ENCODE peak calls at places on chromosome X, in six cellular contexts. W is ovary, E is stomach, Y is HepG2, T is tibial nerve, D is H1. I is an unnamed sample.

GRCh38 chrX:41475166-41475565 is 28.0 kb downstream of the NYX start:
- DNase-seq in E (no peak), D (no peak), W (no peak), T (no peak), Y (no peak), I (no peak)

GRCh38 chrX:103536071-103536470 is 16.8 kb upstream of the RAB40A start:
- DNase-seq in D (no peak), Y (no peak), W (peak), E (no peak), T (no peak), I (no peak)

GRCh38 chrX:77442728-77443127 is 4.5 kb upstream of the FGF16 start:
- DNase-seq in Y (peak), D (no peak), W (no peak), T (no peak), E (no peak), I (no peak)

GRCh38 chrX:70089575-70090297 is 27.5 kb downstream of the OTUD6A start:
- DNase-seq in E (no peak), D (no peak), Y (no peak), T (no peak), W (no peak), I (no peak)

GRCh38 chrX:47232803-47233332 is at the start of gene USP11:
- DNase-seq in E (peak), D (no peak), T (no peak), Y (peak), W (peak), I (peak)

GRCh38 chrX:3638280-3638873 is 75.1 kb downstream of the PRKX start:
- DNase-seq in T (peak), Y (peak), D (no peak), W (peak), E (peak), I (peak)

GRCh38 chrX:124726881-124727280 is 380.5 kb downstream of the SH2D1A start:
- DNase-seq in T (no peak), D (no peak), W (no peak), E (no peak), Y (no peak), I (no peak)

GRCh38 chrX:84729809-84730208 is 227.6 kb upstream of the HDX start:
- DNase-seq in D (no peak), Y (peak), T (peak), E (no peak), W (no peak), I (no peak)

GRCh38 chrX:1676866-1677265 is 62.0 kb downstream of the ASMT start:
- DNase-seq in Y (no peak), D (no peak), W (no peak), E (no peak), T (no peak), I (no peak)

GRCh38 chrX:47247206-47247998 is 14.6 kb downstream of the USP11 start:
- DNase-seq in D (no peak), W (peak), Y (no peak), T (no peak), E (no peak), I (no peak)

GRCh38 chrX:79161655-79162054 is 17.2 kb downstream of the GPR174 start:
- DNase-seq in W (no peak), D (no peak), Y (no peak), T (no peak), E (no peak), I (no peak)

GRCh38 chrX:154526901-154527675 is 11.1 kb upstream of the FAM3A start:
- DNase-seq in W (peak), Y (peak), E (peak), D (no peak), T (peak), I (peak)

GRCh38 chrX:133373366-133374079 is 41.8 kb downstream of the GPC4 start:
- DNase-seq in W (no peak), T (no peak), E (no peak), D (no peak), Y (no peak), I (peak)

GRCh38 chrX:69032601-69033000 is 132.7 kb downstream of the PJA1 start:
- DNase-seq in E (no peak), D (no peak), W (no peak), Y (no peak), T (no peak), I (no peak)

GRCh38 chrX:45596190-45596808 is 395.6 kb upstream of the DIPK2B start:
- DNase-seq in T (no peak), Y (no peak), W (no peak), D (no peak), E (no peak), I (no peak)

GRCh38 chrX:43679058-43679457 is 23.0 kb downstream of the MAOA start:
- DNase-seq in E (no peak), D (no peak), W (no peak), T (no peak), Y (no peak), I (no peak)

GRCh38 chrX:42274151-42274550 is 350.8 kb upstream of the CASK start:
- DNase-seq in T (no peak), W (no peak), D (no peak), E (no peak), Y (no peak), I (no peak)

GRCh38 chrX:129522184-129523059 is 868 bp downstream of the SMARCA1 start:
- DNase-seq in Y (peak), W (peak), D (no peak), E (peak), T (peak), I (peak)

GRCh38 chrX:519741-520140 is 110.8 kb upstream of the SHOX start:
- DNase-seq in E (no peak), D (no peak), T (no peak), W (no peak), Y (peak), I (no peak)

GRCh38 chrX:119638725-119639471 is 32.7 kb upstream of the NKRF start:
- DNase-seq in Y (no peak), E (no peak), W (no peak), T (no peak), D (no peak), I (no peak)

GRCh38 chrX:133185938-133186337 is 32.2 kb downstream of the TFDP3 start:
- DNase-seq in D (no peak), Y (peak), T (no peak), E (no peak), W (no peak), I (peak)

GRCh38 chrX:18579495-18579894 is 92.4 kb downstream of the RS1 start:
- DNase-seq in D (no peak), E (no peak), W (no peak), T (no peak), Y (no peak), I (no peak)

GRCh38 chrX:50430917-50431316 is 39.7 kb downstream of the DGKK start:
- DNase-seq in D (no peak), Y (peak), W (no peak), E (no peak), T (no peak), I (no peak)

GRCh38 chrX:13094374-13094773 is 50.0 kb upstream of the FAM9C start:
- DNase-seq in Y (no peak), D (no peak), E (no peak), W (no peak), T (no peak), I (no peak)

GRCh38 chrX:136065044-136065671 is 79.9 kb downstream of the SLC9A6 start:
- DNase-seq in D (no peak), Y (peak), W (no peak), T (peak), E (no peak), I (no peak)

GRCh38 chrX:3504916-3505315 is 158.5 kb upstream of the MXRA5 start:
- DNase-seq in D (no peak), T (no peak), Y (no peak), E (no peak), W (no peak), I (no peak)

GRCh38 chrX:154784149-154784985 is 20.9 kb downstream of the MPP1 start:
- DNase-seq in D (no peak), Y (no peak), T (no peak), E (no peak), W (no peak), I (no peak)

DNA sequence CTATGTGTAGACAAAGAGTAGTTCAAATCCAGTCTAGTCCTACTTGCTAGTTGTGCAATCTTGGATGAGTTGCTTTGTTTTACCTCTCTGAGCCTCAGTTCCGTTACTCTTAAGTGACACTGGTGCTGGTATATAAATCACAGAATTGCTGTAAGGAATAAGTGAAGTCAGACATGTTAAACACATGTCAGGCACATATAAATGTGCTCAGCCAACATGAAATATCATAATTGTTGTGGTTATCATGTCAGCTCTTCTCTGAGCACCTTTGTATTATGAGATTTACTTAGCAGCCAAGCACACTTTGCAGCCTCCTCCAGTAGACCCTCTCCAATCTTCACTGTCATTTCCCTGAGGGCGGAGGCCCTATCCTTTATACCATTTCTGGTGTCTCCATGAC is 87.9 kb upstream of the PAK3 start:
- DNase-seq in T (no peak), W (no peak), D (no peak), Y (no peak), E (no peak), I (no peak)
- TF ChIP-seq EP300 in T (no peak), W (no peak), D (no peak), Y (no peak), E (no peak), I (no peak)

GRCh38 chrX:30610050-30610449 is 32.5 kb upstream of the TASL start:
- DNase-seq in Y (no peak), D (no peak), T (no peak), E (no peak), W (no peak), I (no peak)

GRCh38 chrX:30615229-30615628 is 37.7 kb upstream of the TASL start:
- DNase-seq in W (no peak), Y (no peak), T (no peak), D (no peak), E (no peak), I (no peak)

GRCh38 chrX:30618160-30618765 is 35.0 kb upstream of the GK start:
- DNase-seq in W (no peak), E (no peak), D (peak), Y (no peak), T (no peak), I (no peak)

GRCh38 chrX:30612250-30612655 is 34.7 kb upstream of the TASL start:
- DNase-seq in D (no peak), W (no peak), Y (peak), T (no peak), E (no peak), I (no peak)

DNA sequence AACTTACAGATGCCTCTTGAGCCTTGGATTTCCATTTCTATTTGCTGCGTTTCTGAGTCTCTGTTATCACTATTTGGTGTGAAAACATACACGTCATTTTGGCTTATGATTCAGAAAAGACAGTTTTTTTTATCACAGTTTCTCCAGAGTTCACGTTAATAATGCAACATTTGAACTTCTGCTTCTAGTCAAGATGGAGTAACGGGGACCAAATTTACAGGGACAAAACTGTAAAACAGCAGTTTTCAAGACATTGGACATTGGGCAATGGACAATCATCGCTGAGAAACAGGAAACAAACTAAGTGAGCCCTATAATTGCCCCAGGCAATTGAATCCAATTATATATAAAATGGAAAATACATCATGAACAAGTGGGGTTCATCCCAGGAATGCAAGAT is 36.2 kb upstream of the TASL start:
- DNase-seq in D (no peak), Y (no peak), W (no peak), E (no peak), T (no peak), I (no peak)
- TF ChIP-seq CTCF in D (no peak), Y (no peak), W (no peak), E (no peak), T (no peak), I (no peak)

GRCh38 chrX:15366507-15367352 is 17.5 kb downstream of the VEGFD start:
- DNase-seq in D (no peak), W (no peak), Y (no peak), E (no peak), T (no peak), I (no peak)
- TF ChIP-seq EP300 in D (no peak), W (no peak), Y (no peak), E (no peak), T (no peak), I (no peak)

DNA sequence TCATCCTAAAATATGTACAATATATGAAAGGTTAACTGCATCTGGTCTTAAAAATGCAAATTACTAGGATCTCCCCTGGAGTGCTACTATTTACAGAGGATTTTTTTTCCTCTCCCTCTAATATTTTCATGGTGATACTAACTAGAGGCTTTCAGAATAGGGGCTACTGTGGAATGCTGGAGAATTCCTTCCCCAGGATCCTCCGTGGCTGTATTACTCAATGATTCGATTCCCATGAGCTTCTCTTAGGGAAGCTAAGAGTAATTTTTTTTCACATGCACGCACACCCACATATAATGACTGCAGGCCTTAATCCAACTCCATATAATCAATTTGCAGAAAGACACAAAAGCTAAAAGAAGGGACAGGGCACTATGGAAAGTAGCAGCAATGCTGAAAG is 184.7 kb downstream of the ARHGAP6 start:
- DNase-seq in T (no peak), D (no peak), W (no peak), E (no peak), Y (no peak), I (no peak)
- TF ChIP-seq CTCF in T (no peak), D (no peak), W (no peak), E (no peak), Y (no peak), I (no peak)

DNA sequence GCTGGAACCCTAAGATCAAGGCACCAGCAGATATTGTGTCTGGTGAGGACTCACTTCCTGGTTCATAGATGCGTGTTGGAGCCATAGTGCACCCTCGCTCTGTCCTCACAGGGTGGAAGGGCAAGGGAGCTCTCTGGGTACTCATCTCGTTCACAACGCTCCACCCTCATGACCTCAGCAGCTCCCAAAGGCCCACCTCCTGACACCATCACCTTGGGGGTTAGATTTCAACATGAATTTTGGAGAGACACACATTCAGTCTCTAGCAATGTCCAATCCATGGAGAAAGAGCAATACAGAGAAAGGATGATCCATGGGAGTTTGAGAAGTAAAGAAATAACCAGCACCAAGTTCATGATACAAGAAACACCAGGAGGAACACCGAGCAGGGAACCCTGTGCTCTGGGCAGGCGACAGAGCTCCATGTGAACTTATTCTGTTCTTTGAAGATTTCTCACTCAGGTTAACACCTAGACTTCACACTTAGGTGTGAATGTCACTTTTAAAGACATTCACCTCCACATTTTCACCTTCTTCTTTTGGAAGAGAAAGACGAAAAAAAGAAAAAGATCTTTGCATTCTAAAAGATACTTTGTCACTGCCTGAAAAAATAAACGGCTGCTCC is 171.8 kb upstream of the FAM9B start:
- DNase-seq in E (no peak), T (no peak), D (no peak), W (no peak), Y (no peak), I (no peak)
- TF ChIP-seq EP300 in E (no peak), T (no peak), D (no peak), W (no peak), Y (no peak), I (no peak)

GRCh38 chrX:56025872-56026571 is 206.1 kb upstream of the KLF8 start:
- DNase-seq in W (no peak), T (no peak), Y (no peak), E (no peak), D (no peak), I (no peak)
- TF ChIP-seq CTCF in W (no peak), T (no peak), Y (no peak), E (no peak), D (no peak), I (no peak)

GRCh38 chrX:40437348-40437747 is 143.4 kb upstream of the ATP6AP2 start:
- DNase-seq in Y (no peak), D (no peak), T (no peak), E (no peak), W (no peak), I (no peak)

GRCh38 chrX:40433160-40433559 is 147.6 kb upstream of the ATP6AP2 start:
- DNase-seq in Y (peak), W (no peak), D (no peak), T (no peak), E (no peak), I (no peak)

GRCh38 chrX:40439625-40440532 is 140.9 kb upstream of the ATP6AP2 start:
- DNase-seq in T (no peak), W (no peak), Y (no peak), E (no peak), D (no peak), I (no peak)

GRCh38 chrX:40434443-40434842 is 146.3 kb upstream of the ATP6AP2 start:
- DNase-seq in D (no peak), Y (no peak), T (no peak), E (no peak), W (no peak), I (no peak)

GRCh38 chrX:40434947-40435346 is 145.8 kb upstream of the ATP6AP2 start:
- DNase-seq in T (peak), E (no peak), W (peak), Y (no peak), D (no peak), I (no peak)
- TF ChIP-seq EP300 in T (no peak), E (no peak), W (no peak), Y (no peak), D (no peak), I (no peak)

DNA sequence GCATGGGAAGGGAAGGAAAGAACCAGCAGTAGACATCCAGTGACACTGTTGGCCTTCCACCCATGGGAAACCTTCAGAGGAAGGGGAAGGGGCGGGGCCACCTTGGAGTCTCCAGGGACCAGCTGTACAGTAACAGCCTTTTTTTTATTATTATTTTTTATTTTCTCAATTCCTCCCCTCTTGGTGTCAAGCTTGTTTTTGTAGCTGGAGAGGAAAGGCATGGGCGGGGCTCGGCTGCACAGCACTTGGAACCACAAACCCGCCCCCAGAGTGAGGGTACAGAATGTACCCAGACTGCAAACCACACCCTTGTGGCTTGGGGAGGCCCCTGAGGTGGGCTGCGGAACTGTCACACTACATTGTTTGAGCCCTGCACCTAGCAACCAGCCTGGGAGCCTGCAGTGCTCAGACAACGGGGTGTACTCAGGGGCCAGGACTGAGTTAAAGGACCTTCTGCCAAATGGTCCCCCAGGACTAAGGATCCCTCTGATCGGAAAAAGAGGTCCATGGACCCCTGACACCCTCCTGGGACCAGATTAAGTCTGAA is 45.7 kb downstream of the PRPS1 start:
- DNase-seq in W (peak), D (no peak), T (peak), E (peak), Y (no peak), I (peak)
- TF ChIP-seq CTCF in W (no peak), D (no peak), T (no peak), E (no peak), Y (no peak), I (peak)

GRCh38 chrX:134460005-134460860 is at the start of gene HPRT1:
- DNase-seq in T (peak), W (peak), D (peak), E (peak), Y (peak), I (peak)
- TF ChIP-seq EP300 in T (peak), W (no peak), D (no peak), E (no peak), Y (no peak), I (no peak)

I was measured in transverse colon.